ENCODE peak calls at places on chromosome 1, in five cellular contexts. W is IMR-90; L is activated CD4-positive, CD25-positive, alpha-beta regulatory T cell treated with anti-CD3 and anti-CD28 coated beads, Interleukin-2, amount 50 U/mL, for 16 hours; T is activated CD4-positive, alpha-beta T cell treated with anti-CD3 and anti-CD28 coated beads, Interleukin-2, amount 50 U/mL, for 1 hour; A is GM20000. X is an unnamed sample.

GRCh38 chr1:167262820-167263219 is 42.1 kb downstream of the POU2F1 start:
- DNase-seq in T (no peak), W (no peak), A (no peak), L (no peak), X (peak)

GRCh38 chr1:36990928-36991327 is 43.4 kb downstream of the GRIK3 start:
- DNase-seq in W (no peak), T (no peak), L (no peak), A (no peak), X (no peak)

GRCh38 chr1:26784023-26784871 is 3.5 kb upstream of the PIGV start:
- DNase-seq in T (no peak), L (no peak), A (no peak), W (peak), X (no peak)

GRCh38 chr1:167165948-167166702 is 54.6 kb upstream of the POU2F1 start:
- DNase-seq in L (no peak), T (no peak), W (no peak), A (no peak), X (peak)

GRCh38 chr1:97680894-97681293 is 239.9 kb downstream of the DPYD start:
- DNase-seq in A (no peak), L (no peak), W (peak), T (no peak), X (no peak)

GRCh38 chr1:88890790-88891317 is 513 bp downstream of the GTF2B start:
- DNase-seq in W (peak), A (peak), L (no peak), T (peak), X (peak)

GRCh38 chr1:108068141-108068540 is 103.2 kb upstream of the VAV3 start:
- DNase-seq in L (no peak), T (no peak), A (no peak), W (no peak), X (no peak)

GRCh38 chr1:207847116-207847515 is 63.8 kb downstream of the CD34 start:
- DNase-seq in T (no peak), W (no peak), L (no peak), A (no peak), X (no peak)

GRCh38 chr1:62508187-62508758 is 71.4 kb downstream of the USP1 start:
- DNase-seq in L (no peak), W (peak), A (peak), T (no peak), X (peak)

GRCh38 chr1:108960719-108961118 is 2.6 kb downstream of the CLCC1 start:
- DNase-seq in L (no peak), A (no peak), W (no peak), T (no peak), X (no peak)

GRCh38 chr1:203638914-203639313 is 12.3 kb downstream of the ATP2B4 start:
- DNase-seq in A (no peak), T (no peak), L (no peak), W (no peak), X (no peak)

GRCh38 chr1:167629681-167630567 is at the start of gene RCSD1:
- DNase-seq in T (peak), W (no peak), L (peak), A (peak), X (no peak)

X was measured in DMS79.